ENCODE peak calls at places on chromosome 14, in six cellular contexts. X is adrenal gland; Z is ovary; B is BE2C; P is tibial artery; I is CD8-positive, alpha-beta T cell. S is an unnamed sample.

GRCh38 chr14:72607386-72608125 is 286.3 kb downstream of the DPF3 start:
- DNase-seq in X (no peak), Z (no peak), B (no peak), P (no peak), I (no peak), S (no peak)

GRCh38 chr14:23381017-23381375 is 4.2 kb downstream of the CMTM5 start:
- DNase-seq in X (no peak), Z (no peak), B (no peak), P (no peak), I (no peak), S (no peak)

GRCh38 chr14:68380304-68380840 is 412.5 kb downstream of the ZFP36L1 start:
- DNase-seq in X (no peak), Z (no peak), B (no peak), P (no peak), I (no peak), S (no peak)

GRCh38 chr14:96167224-96168148 is 37.2 kb upstream of the BDKRB2 start:
- DNase-seq in X (no peak), Z (no peak), B (no peak), P (no peak), I (no peak), S (no peak)

GRCh38 chr14:73462078-73462715 is 3.9 kb upstream of the NUMB start:
- DNase-seq in X (peak; percentile 77), Z (peak; percentile 32), B (peak; percentile 84), P (peak; percentile 33), I (no peak), S (no peak)

GRCh38 chr14:51396222-51396815 is 156.3 kb downstream of the TMX1 start:
- DNase-seq in X (no peak), Z (peak; percentile 38), B (peak; percentile 30), P (peak; percentile 38), I (no peak), S (no peak)

GRCh38 chr14:52834440-52834842 is 43.0 kb upstream of the GNPNAT1 start:
- DNase-seq in X (no peak), Z (no peak), B (no peak), P (no peak), I (no peak), S (no peak)

GRCh38 chr14:23079716-23080115 is 15.2 kb downstream of the ACIN1 start:
- DNase-seq in X (no peak), Z (no peak), B (no peak), P (no peak), I (no peak), S (no peak)

GRCh38 chr14:70257526-70257925 is 68.8 kb upstream of the SLC8A3 start:
- DNase-seq in X (no peak), Z (no peak), B (no peak), P (no peak), I (no peak), S (no peak)

GRCh38 chr14:32303865-32304264 is 25.2 kb upstream of the AKAP6 start:
- DNase-seq in X (no peak), Z (no peak), B (no peak), P (no peak), I (no peak), S (no peak)

GRCh38 chr14:104865631-104866441 is 768 bp downstream of the CEP170B start:
- DNase-seq in X (peak; percentile 65), Z (peak; percentile 67), B (peak; percentile 30), P (peak; percentile 76), I (no peak), S (peak; percentile 20)

DNA sequence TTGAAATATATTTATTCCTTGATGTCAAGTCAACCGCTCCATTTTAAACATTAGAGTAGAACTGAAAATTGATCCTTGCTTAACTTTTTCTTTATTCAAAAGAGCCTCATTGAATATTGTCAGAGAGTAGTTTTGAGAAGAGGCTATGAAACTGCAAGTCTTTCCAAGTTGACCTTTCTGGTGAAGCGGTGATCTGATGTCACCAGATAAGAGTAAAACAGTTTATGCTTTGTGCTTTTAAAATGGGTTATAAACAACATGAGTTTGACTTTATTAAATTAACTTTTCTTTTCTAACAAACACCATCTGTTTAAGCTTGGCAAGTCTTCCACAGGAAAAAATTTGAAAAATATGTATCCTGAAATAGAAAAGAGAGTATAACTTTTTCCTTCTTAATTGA is 408.7 kb upstream of the NOVA1 start:
- DNase-seq in X (no peak), Z (no peak), B (no peak), P (no peak), I (no peak), S (no peak)
- H3K9me3 ChIP-seq in X (no peaks in the 10 kb centered on the region), Z (no peaks in the 10 kb centered on the region), B (no peaks in the 10 kb centered on the region), P (no peaks in the 10 kb centered on the region), I (peaks cover 6% of the 10 kb centered on the region), S (no peaks in the 10 kb centered on the region)

DNA sequence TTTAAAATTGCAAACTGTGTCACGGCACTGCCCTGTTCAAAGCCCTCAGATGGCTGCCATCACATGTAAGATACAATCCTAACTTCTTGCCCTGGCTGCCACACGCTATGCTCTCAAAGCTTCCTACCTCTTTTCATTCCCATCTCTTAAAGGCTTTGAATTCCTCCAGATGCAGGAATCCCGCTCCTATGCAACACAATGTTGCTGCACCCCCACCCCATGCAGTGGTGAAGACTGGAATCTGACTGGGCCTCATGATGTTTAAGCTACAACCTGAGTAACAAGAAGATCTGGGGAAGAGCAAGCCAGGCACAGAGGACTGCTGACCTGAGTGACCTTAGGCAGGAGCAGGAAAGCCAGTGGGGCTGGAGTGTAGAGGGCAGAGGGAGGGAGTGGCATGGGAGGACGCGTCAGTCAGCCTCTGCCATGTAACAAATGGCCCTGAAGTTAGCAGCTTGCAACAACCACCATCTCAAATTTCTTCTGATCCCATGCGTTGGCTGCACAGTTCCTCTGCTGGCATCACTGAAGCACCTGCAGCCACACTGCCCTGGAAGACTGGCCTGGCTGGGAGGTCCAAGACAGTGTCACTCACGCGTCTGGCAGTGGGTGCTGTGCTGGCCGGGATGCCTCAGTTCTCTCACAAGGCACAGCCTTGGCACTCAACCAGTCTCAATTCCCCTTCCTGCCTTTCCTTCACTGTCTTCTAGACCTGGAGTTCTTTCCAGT is 382.7 kb downstream of the BCL11B start:
- DNase-seq in X (no peak), Z (no peak), B (no peak), P (no peak), I (no peak), S (no peak)
- H3K9me3 ChIP-seq in X (no peaks in the 10 kb centered on the region), Z (no peaks in the 10 kb centered on the region), B (no peaks in the 10 kb centered on the region), P (no peaks in the 10 kb centered on the region), I (no peaks in the 10 kb centered on the region), S (no peaks in the 10 kb centered on the region)

GRCh38 chr14:80150301-80150700 is 61.0 kb downstream of the DIO2 start:
- DNase-seq in X (no peak), Z (no peak), B (no peak), P (no peak), I (no peak), S (no peak)
- H3K9me3 ChIP-seq in X (no peaks in the 10 kb centered on the region), Z (no peaks in the 10 kb centered on the region), B (no peaks in the 10 kb centered on the region), P (no peaks in the 10 kb centered on the region), I (no peaks in the 10 kb centered on the region), S (no peaks in the 10 kb centered on the region)

GRCh38 chr14:106455026-106455425 is 928.6 kb downstream of the TMEM121 start:
- DNase-seq in X (no peak), Z (no peak), B (peak; percentile 55), P (no peak), I (no peak), S (no peak)

GRCh38 chr14:106460916-106461315 is 934.5 kb downstream of the TMEM121 start:
- DNase-seq in X (no peak), Z (no peak), B (no peak), P (no peak), I (no peak), S (no peak)

DNA sequence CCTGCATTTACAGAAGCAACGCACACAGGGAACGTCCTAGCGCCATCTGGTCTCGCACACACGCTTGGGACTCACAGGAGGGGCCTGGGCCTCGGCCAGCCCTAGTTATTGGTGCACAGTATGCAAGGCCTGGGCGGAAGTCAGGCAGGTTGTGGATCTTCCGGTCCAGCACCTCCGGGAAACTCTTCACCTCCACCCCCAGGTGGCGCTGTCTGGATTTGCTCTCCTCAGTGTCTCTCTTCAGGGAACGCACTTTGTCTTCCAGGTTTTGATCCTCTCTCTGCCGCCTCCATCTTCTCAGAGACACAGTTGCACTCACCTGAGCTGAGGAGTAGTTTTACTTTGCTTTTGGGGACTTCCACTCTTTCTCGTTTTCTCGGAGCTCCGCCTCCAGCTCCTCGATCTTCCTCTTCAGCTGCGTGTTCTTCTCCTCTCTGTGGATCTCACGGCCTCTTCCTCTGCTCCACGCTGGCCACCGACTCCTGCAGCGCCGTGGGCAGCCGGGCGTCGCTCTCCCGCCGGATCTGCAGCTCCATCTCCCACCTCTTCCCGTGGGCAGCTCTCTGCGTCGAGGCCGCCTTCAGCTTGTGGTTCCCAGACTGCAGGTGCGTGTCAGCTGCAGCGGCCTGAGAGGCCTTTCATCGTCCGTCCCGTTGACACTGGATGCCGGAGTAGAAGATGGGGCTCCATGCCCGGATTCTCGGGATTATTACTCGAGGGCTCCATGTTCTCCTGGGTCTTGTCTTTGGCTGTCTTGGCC is 933.8 kb downstream of the TMEM121 start:
- DNase-seq in X (no peak), Z (no peak), B (peak; percentile 58), P (no peak), I (peak; percentile 23), S (peak; percentile 22)
- H3K9me3 ChIP-seq in X (no peaks in the 10 kb centered on the region), Z (no peaks in the 10 kb centered on the region), B (no peaks in the 10 kb centered on the region), P (no peaks in the 10 kb centered on the region), I (no peaks in the 10 kb centered on the region), S (no peaks in the 10 kb centered on the region)